ENCODE peak calls at places on chromosomes 12 and 14, in nine cellular contexts. V is endothelial cell of umbilical vein, R is neuronal stem cell, C is GM12878, A is fibroblast of lung, Z is PC-3, F is body of pancreas, H is tibial artery, J is cardiac muscle cell. T is an unnamed sample. For H3K4me1 and H3K9me3, the result is how much of the 10 kb centered on the place peaks cover.

GRCh38 chr14:85316701-85317100 is 213.2 kb upstream of the FLRT2 start:
- DNase-seq in V (no peak), R (no peak), C (no peak), A (peak), Z (no peak), F (no peak), H (no peak), J (no peak), T (no peak)

GRCh38 chr12:121796855-121797751 is 3.6 kb upstream of the RHOF start:
- DNase-seq in V (peak), R (peak), C (no peak), A (peak), Z (peak), F (peak), H (peak), J (peak), T (peak)

GRCh38 chr12:123453165-123453564 is 4.8 kb upstream of the SNRNP35 start:
- DNase-seq in V (no peak), R (no peak), C (no peak), A (no peak), Z (no peak), F (no peak), H (no peak), J (no peak), T (no peak)

GRCh38 chr12:129028824-129029223 is 175.5 kb downstream of the GLT1D1 start:
- DNase-seq in V (no peak), R (no peak), C (no peak), A (no peak), Z (no peak), F (no peak), H (no peak), J (no peak), T (no peak)

GRCh38 chr14:42222924-42223471 is 616.3 kb downstream of the LRFN5 start:
- DNase-seq in V (no peak), R (no peak), C (peak), A (peak), Z (peak), F (no peak), H (peak), J (peak), T (no peak)

GRCh38 chr14:68685419-68686211 is 107.3 kb downstream of the ZFP36L1 start:
- DNase-seq in V (no peak), R (no peak), C (peak), A (peak), Z (peak), F (peak), H (no peak), J (peak), T (peak)

GRCh38 chr12:7681535-7681934 is 14.0 kb downstream of the GDF3 start:
- DNase-seq in V (no peak), R (no peak), C (no peak), A (no peak), Z (no peak), F (no peak), H (no peak), J (no peak), T (no peak)

GRCh38 chr12:103102225-103102744 is 144.8 kb downstream of the ASCL1 start:
- DNase-seq in V (no peak), R (no peak), C (peak), A (no peak), Z (no peak), F (no peak), H (no peak), J (no peak), T (no peak)

GRCh38 chr14:90532826-90533525 is 136.1 kb downstream of the CALM1 start:
- DNase-seq in V (no peak), R (no peak), C (no peak), A (no peak), Z (no peak), F (no peak), H (no peak), J (no peak), T (no peak)

GRCh38 chr12:52865090-52865944 is 16.5 kb upstream of the KRT78 start:
- DNase-seq in V (peak), R (peak), C (no peak), A (peak), Z (peak), F (peak), H (peak), J (peak), T (peak)

GRCh38 chr14:102594514-102595175 is 2.2 kb downstream of the RCOR1 start:
- DNase-seq in V (peak), R (no peak), C (peak), A (peak), Z (peak), F (peak), H (peak), J (peak), T (peak)

GRCh38 chr12:121784460-121784859 is 9.0 kb downstream of the RHOF start:
- DNase-seq in V (peak), R (no peak), C (no peak), A (peak), Z (peak), F (no peak), H (no peak), J (peak), T (no peak)

GRCh38 chr12:70843363-70843762 is 77.2 kb downstream of the PTPRR start:
- DNase-seq in V (no peak), R (no peak), C (no peak), A (no peak), Z (no peak), F (no peak), H (no peak), J (no peak), T (no peak)

GRCh38 chr12:70840966-70841365 is 79.6 kb downstream of the PTPRR start:
- DNase-seq in V (no peak), R (no peak), C (no peak), A (no peak), Z (peak), F (no peak), H (no peak), J (no peak), T (no peak)

GRCh38 chr12:70842136-70842535 is 78.4 kb downstream of the PTPRR start:
- DNase-seq in V (no peak), R (no peak), C (no peak), A (no peak), Z (peak), F (no peak), H (no peak), J (no peak), T (no peak)

GRCh38 chr12:70845268-70845667 is 75.3 kb downstream of the PTPRR start:
- DNase-seq in V (no peak), R (no peak), C (no peak), A (no peak), Z (no peak), F (no peak), H (no peak), J (no peak), T (no peak)

DNA sequence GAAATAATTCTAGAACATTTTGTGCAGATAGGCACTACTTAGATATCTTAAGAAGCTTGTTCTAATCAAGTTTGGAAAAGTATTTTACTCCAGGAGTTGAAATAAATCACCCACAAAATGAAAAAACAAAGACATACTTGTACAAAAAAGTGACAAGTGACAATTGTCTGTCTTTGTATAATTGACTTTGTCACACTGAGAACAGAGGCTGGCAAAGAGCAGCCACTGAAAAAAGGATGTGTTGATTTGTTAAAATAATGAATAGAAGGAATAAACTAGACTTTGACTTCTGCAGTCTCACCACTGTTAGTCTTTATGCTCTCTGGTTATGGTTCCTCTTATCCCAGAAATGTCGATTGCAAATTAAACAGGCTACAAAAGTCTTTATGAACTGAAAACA is 77.6 kb downstream of the PTPRR start:
- DNase-seq in V (no peak), R (no peak), C (no peak), A (no peak), Z (no peak), F (no peak), H (no peak), J (no peak), T (no peak)
- H3K27ac ChIP-seq in V (no peak), R (no peak), C (no peak), A (no peak), Z (peak), F (no peak), H (no peak), J (no peak), T (no peak)

GRCh38 chr12:19082365-19082911 is 47.1 kb upstream of the PLEKHA5 start:
- DNase-seq in V (no peak), R (no peak), C (no peak), A (no peak), Z (no peak), F (no peak), H (no peak), J (no peak), T (peak)

GRCh38 chr12:19085090-19085489 is 44.4 kb upstream of the PLEKHA5 start:
- DNase-seq in V (no peak), R (no peak), C (no peak), A (no peak), Z (no peak), F (no peak), H (no peak), J (no peak), T (peak)

GRCh38 chr12:19088576-19088975 is 41.0 kb upstream of the PLEKHA5 start:
- DNase-seq in V (no peak), R (no peak), C (no peak), A (no peak), Z (no peak), F (no peak), H (no peak), J (no peak), T (no peak)

GRCh38 chr12:19080918-19081317 is 48.6 kb upstream of the PLEKHA5 start:
- DNase-seq in V (no peak), R (no peak), C (no peak), A (no peak), Z (no peak), F (no peak), H (no peak), J (no peak), T (no peak)

GRCh38 chr12:19084547-19084946 is 45.0 kb upstream of the PLEKHA5 start:
- DNase-seq in V (no peak), R (no peak), C (no peak), A (no peak), Z (no peak), F (no peak), H (no peak), J (no peak), T (no peak)
- H3K4me1 ChIP-seq in V (under half), R (under half), C (under half), A (under half), Z (under half), F (under half), H (under half), J (under half), T (under half)

DNA sequence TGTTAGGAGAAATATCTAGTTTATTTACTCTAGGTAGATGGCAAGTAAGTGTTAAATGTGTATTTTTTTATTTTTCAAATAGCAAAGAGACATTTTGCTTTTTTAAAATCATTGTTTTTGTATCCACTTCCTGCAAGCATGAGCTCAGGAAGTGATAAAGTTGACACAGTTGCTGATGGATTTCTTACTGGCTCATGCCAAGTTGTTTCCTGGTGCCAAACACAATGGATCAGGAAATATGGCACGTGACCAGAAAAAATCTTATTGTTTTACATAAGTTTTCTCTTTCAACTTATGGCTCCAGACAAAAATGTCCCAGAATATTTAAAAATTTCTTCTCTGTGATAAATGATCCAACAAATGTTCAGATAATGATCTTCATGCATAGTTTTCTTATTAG is 1279.1 kb upstream of the FLRT2 start:
- DNase-seq in V (peak), R (no peak), C (no peak), A (no peak), Z (no peak), F (peak), H (no peak), J (peak), T (no peak)
- H3K9me3 ChIP-seq in V (under half), R (under half), C (under half), A (under half), Z (under half), F (under half), H (under half), J (under half), T (under half)

DNA sequence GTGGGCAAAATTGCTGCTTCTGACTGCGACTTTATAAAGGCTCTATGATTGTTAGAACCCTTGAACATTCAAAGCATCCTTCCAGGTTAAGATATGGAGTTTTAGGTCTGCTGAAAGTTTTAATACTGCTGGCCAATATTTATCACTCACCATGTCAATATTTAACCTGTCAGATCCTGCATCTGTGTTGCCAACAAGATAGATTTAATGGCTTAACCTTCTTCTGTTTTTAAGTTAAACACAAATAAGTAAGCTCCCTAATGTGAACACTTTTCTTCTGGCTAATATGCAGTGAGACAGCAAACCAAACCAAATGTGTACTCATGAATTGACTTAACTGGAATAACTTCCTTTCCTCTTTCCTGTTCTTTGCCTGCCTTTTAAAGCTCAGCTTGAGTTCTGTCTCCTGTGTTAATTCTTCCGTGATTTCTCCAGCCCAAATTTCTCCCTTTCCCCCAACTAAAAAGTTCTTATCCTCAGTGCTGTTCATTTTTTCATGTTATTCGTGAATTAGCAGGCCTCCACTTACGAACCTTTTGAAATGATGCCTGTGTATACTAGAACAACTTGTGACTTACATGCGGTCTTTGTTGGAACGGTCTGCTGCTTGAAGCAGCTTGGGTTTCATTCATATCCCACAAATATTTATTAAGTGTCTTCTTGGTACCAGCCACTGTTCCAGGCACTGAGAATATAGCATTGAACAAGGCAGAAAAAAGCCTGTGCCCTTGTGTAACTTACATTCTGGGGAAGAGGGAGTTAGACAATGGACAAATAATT is 9.1 kb downstream of the FBXW8 start:
- DNase-seq in V (peak), R (no peak), C (no peak), A (no peak), Z (peak), F (no peak), H (no peak), J (no peak), T (no peak)
- H3K27ac ChIP-seq in V (no peak), R (no peak), C (no peak), A (no peak), Z (no peak), F (peak), H (peak), J (no peak), T (no peak)

GRCh38 chr12:32519047-32519446 is 119.7 kb downstream of the FGD4 start:
- DNase-seq in V (no peak), R (no peak), C (no peak), A (no peak), Z (no peak), F (no peak), H (no peak), J (no peak), T (no peak)
- H3K4me1 ChIP-seq in V (under half), R (under half), C (under half), A (under half), Z (under half), F (under half), H (under half), J (under half), T (under half)

GRCh38 chr12:32039917-32040575 is 66.6 kb upstream of the BICD1 start:
- DNase-seq in V (no peak), R (no peak), C (no peak), A (no peak), Z (no peak), F (no peak), H (no peak), J (peak), T (no peak)

GRCh38 chr12:32047357-32047828 is 59.3 kb upstream of the BICD1 start:
- DNase-seq in V (peak), R (no peak), C (no peak), A (no peak), Z (no peak), F (no peak), H (no peak), J (no peak), T (no peak)

GRCh38 chr12:32039341-32039740 is 67.3 kb upstream of the BICD1 start:
- DNase-seq in V (no peak), R (no peak), C (no peak), A (peak), Z (no peak), F (no peak), H (no peak), J (peak), T (no peak)

GRCh38 chr12:32047846-32048245 is 58.8 kb upstream of the BICD1 start:
- DNase-seq in V (no peak), R (no peak), C (no peak), A (no peak), Z (no peak), F (no peak), H (no peak), J (no peak), T (no peak)

GRCh38 chr12:32043928-32044549 is 62.6 kb upstream of the BICD1 start:
- DNase-seq in V (no peak), R (no peak), C (no peak), A (no peak), Z (no peak), F (no peak), H (no peak), J (no peak), T (no peak)
- H3K9me3 ChIP-seq in V (under half), R (under half), C (under half), A (under half), Z (under half), F (under half), H (under half), J (under half), T (under half)